ENCODE peak calls at places on chromosomes 11 and 22, in nine cellular contexts. L is tibial nerve, M is SK-N-SH, E is transverse colon, P is stomach, F is ovary, Z is suprapubic skin, B is HepG2, J is sigmoid colon. W is an unnamed sample. For H3K27me3, the result is how much of the 10 kb centered on the place peaks cover.

GRCh38 chr11:22130462-22131053 is 62.3 kb upstream of the ANO5 start:
- DNase-seq in Z (no peak), P (no peak), F (no peak), M (peak), B (no peak), J (no peak), E (no peak), L (no peak), W (no peak)

GRCh38 chr22:44648821-44649566 is 53.0 kb upstream of the PRR5 start:
- DNase-seq in B (no peak), Z (peak), F (peak), M (peak), E (peak), P (no peak), J (peak), L (no peak), W (no peak)

GRCh38 chr11:86070435-86071056 is 1.7 kb upstream of the PICALM start:
- DNase-seq in P (no peak), J (no peak), E (no peak), F (no peak), L (no peak), M (no peak), B (no peak), Z (no peak), W (no peak)

GRCh38 chr11:110818032-110818687 is 105.9 kb upstream of the ARHGAP20 start:
- DNase-seq in B (no peak), L (no peak), J (no peak), P (no peak), F (no peak), M (no peak), Z (no peak), E (no peak), W (peak)

GRCh38 chr22:50695421-50696250 is 23.0 kb downstream of the SHANK3 start:
- DNase-seq in Z (peak), J (peak), P (no peak), E (no peak), L (no peak), B (no peak), F (no peak), M (no peak), W (no peak)

GRCh38 chr11:133895551-133895950 is 50.2 kb upstream of the SPATA19 start:
- DNase-seq in M (peak), E (no peak), F (no peak), Z (peak), J (peak), P (peak), L (no peak), B (no peak), W (no peak)

GRCh38 chr22:29629382-29630179 is 26.1 kb downstream of the NF2 start:
- DNase-seq in M (no peak), Z (no peak), B (no peak), J (no peak), L (no peak), P (no peak), F (no peak), E (no peak), W (no peak)

GRCh38 chr11:72589802-72590761 is 84.1 kb downstream of the PDE2A start:
- DNase-seq in E (peak), L (no peak), F (peak), Z (no peak), J (no peak), P (peak), B (peak), M (peak), W (no peak)

GRCh38 chr11:59135648-59136461 is 6.8 kb upstream of the FAM111A start:
- DNase-seq in P (peak), J (peak), F (peak), Z (peak), M (peak), L (peak), E (peak), B (peak), W (peak)

GRCh38 chr11:23311986-23312940 is 452.0 kb upstream of the CCDC179 start:
- DNase-seq in J (no peak), F (no peak), P (no peak), M (peak), Z (no peak), B (no peak), L (no peak), E (no peak), W (no peak)

GRCh38 chr11:45031912-45032519 is 81.3 kb upstream of the TP53I11 start:
- DNase-seq in Z (peak), F (no peak), E (peak), B (no peak), J (no peak), P (peak), L (no peak), M (no peak), W (no peak)

GRCh38 chr11:73156114-73156513 is 14.0 kb upstream of the FCHSD2 start:
- DNase-seq in P (no peak), M (no peak), J (peak), F (no peak), L (no peak), E (no peak), Z (peak), B (no peak), W (no peak)

GRCh38 chr11:48093795-48094642 is 113.7 kb downstream of the PTPRJ start:
- DNase-seq in J (no peak), B (peak), F (no peak), Z (no peak), M (no peak), L (no peak), E (no peak), P (no peak), W (peak)

GRCh38 chr11:692824-693414 is 2.1 kb downstream of the DEAF1 start:
- DNase-seq in P (no peak), L (no peak), E (no peak), J (no peak), B (no peak), F (no peak), Z (no peak), M (no peak), W (no peak)

GRCh38 chr22:34588893-34589545 is 476.9 kb upstream of the ISX start:
- DNase-seq in Z (no peak), P (no peak), L (no peak), J (no peak), E (no peak), B (no peak), F (no peak), M (no peak), W (peak)

GRCh38 chr11:117226388-117227385 is 5.2 kb downstream of the PCSK7 start:
- DNase-seq in F (no peak), J (peak), E (peak), B (peak), L (no peak), Z (peak), P (peak), M (peak), W (no peak)

GRCh38 chr11:134253189-134253993 is at the start of the genes ACAD8 and THYN1:
- DNase-seq in E (peak), B (peak), J (peak), M (peak), L (peak), P (peak), F (peak), Z (peak), W (peak)

GRCh38 chr11:122954455-122954854 is 27.2 kb downstream of the BSX start:
- DNase-seq in B (no peak), M (no peak), Z (no peak), F (no peak), E (no peak), P (no peak), J (no peak), L (no peak), W (no peak)

GRCh38 chr11:129508163-129508562 is 132.5 kb downstream of the BARX2 start:
- DNase-seq in P (no peak), E (no peak), L (no peak), B (no peak), M (no peak), Z (no peak), J (no peak), F (no peak), W (no peak)

GRCh38 chr22:44668886-44669724 is 32.9 kb upstream of the PRR5 start:
- DNase-seq in F (peak), P (no peak), B (no peak), Z (no peak), J (no peak), M (peak), L (no peak), E (no peak), W (no peak)

GRCh38 chr11:92190535-92191206 is 33.9 kb upstream of the FAT3 start:
- DNase-seq in L (no peak), E (no peak), Z (no peak), J (no peak), B (no peak), P (no peak), M (no peak), F (no peak), W (no peak)

GRCh38 chr22:49555526-49555925 is 272.1 kb downstream of the BRD1 start:
- DNase-seq in J (peak), P (no peak), Z (peak), F (peak), M (no peak), L (peak), B (no peak), E (peak), W (no peak)

GRCh38 chr22:29481265-29482000 is 1.4 kb downstream of the NEFH start:
- DNase-seq in J (no peak), P (no peak), M (no peak), B (no peak), E (no peak), Z (no peak), L (no peak), F (peak), W (no peak)

GRCh38 chr11:10807629-10808552 is 835 bp downstream of the EIF4G2 start:
- DNase-seq in L (peak), E (peak), P (peak), M (peak), B (peak), Z (peak), J (peak), F (peak), W (no peak)

GRCh38 chr11:73411031-73411430 is 34.8 kb downstream of the RELT start:
- DNase-seq in J (no peak), Z (no peak), E (no peak), L (no peak), P (no peak), B (no peak), M (no peak), F (no peak), W (no peak)

GRCh38 chr11:117479372-117479771 is 151.7 kb downstream of the CEP164 start:
- DNase-seq in L (no peak), Z (no peak), E (no peak), P (no peak), F (no peak), M (no peak), J (no peak), B (no peak), W (no peak)

GRCh38 chr11:29518389-29519174 is 498.2 kb downstream of the KCNA4 start:
- DNase-seq in Z (no peak), P (no peak), M (no peak), E (no peak), B (no peak), L (no peak), F (no peak), J (no peak), W (no peak)

GRCh38 chr11:117548876-117549275 is 221.2 kb downstream of the CEP164 start:
- DNase-seq in F (no peak), B (no peak), J (no peak), L (no peak), M (no peak), Z (no peak), P (no peak), E (no peak), W (no peak)

GRCh38 chr11:1057806-1058205 is 16.9 kb upstream of the MUC2 start:
- DNase-seq in J (no peak), Z (no peak), P (no peak), B (no peak), L (peak), E (no peak), F (no peak), M (no peak), W (no peak)

GRCh38 chr22:48534395-48534958 is 1293.2 kb downstream of the BRD1 start:
- DNase-seq in E (no peak), L (no peak), F (no peak), Z (no peak), P (no peak), M (no peak), B (no peak), J (no peak), W (no peak)

GRCh38 chr11:63459586-63459985 is 31.4 kb downstream of the PLAAT5 start:
- DNase-seq in F (no peak), M (no peak), E (no peak), L (no peak), P (no peak), Z (no peak), B (no peak), J (no peak), W (no peak)

GRCh38 chr11:125950178-125950490 is 4.3 kb downstream of the VSIG10L2 start:
- DNase-seq in L (no peak), M (no peak), F (no peak), B (no peak), J (no peak), Z (no peak), P (no peak), E (no peak), W (no peak)

GRCh38 chr22:20218320-20218872 is 49.7 kb downstream of the RTN4R start:
- DNase-seq in F (no peak), Z (no peak), E (no peak), J (no peak), B (no peak), P (no peak), L (no peak), M (no peak), W (no peak)

DNA sequence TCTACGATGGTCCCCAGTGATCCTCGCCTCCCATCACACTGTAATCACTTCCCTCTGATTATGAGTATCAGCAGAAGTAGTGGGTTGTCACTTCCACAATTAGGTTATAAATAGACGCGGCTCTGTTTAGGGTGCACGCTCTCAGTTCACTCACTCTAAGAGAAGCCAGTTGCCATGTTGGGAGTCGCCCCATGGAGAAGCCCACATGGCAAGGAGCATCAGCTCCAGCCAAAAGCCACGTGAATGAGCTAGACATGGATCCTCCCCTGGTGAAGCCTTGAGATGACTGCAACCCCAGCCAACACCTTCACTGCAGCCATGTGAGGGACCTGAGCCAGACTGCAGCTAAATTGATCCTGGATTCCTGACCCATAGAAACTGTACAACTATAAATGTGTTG is 26.4 kb upstream of the MYOD1 start:
- DNase-seq in P (no peak), F (no peak), E (no peak), J (no peak), Z (no peak), B (no peak), M (no peak), L (no peak), W (no peak)
- H3K27me3 ChIP-seq in P (under half), F (under half), E (half or more), J (under half), Z (half or more), B (half or more), M (under half), L (under half), W (under half)

GRCh38 chr11:2533642-2534115 is 88.9 kb downstream of the KCNQ1 start:
- DNase-seq in F (peak), J (peak), P (peak), M (no peak), B (peak), E (peak), Z (peak), L (peak), W (no peak)
- TF ChIP-seq EP300 in F (no peak), J (no peak), P (no peak), M (peak), B (peak), E (no peak), Z (no peak), L (peak), W (no peak)

GRCh38 chr11:131593301-131593700 is 222.9 kb downstream of the NTM start:
- DNase-seq in B (no peak), P (no peak), Z (no peak), L (no peak), E (no peak), J (no peak), F (no peak), M (no peak), W (no peak)
- H3K27me3 ChIP-seq in B (under half), P (under half), Z (under half), L (under half), E (under half), J (under half), F (under half), M (under half), W (under half)

DNA sequence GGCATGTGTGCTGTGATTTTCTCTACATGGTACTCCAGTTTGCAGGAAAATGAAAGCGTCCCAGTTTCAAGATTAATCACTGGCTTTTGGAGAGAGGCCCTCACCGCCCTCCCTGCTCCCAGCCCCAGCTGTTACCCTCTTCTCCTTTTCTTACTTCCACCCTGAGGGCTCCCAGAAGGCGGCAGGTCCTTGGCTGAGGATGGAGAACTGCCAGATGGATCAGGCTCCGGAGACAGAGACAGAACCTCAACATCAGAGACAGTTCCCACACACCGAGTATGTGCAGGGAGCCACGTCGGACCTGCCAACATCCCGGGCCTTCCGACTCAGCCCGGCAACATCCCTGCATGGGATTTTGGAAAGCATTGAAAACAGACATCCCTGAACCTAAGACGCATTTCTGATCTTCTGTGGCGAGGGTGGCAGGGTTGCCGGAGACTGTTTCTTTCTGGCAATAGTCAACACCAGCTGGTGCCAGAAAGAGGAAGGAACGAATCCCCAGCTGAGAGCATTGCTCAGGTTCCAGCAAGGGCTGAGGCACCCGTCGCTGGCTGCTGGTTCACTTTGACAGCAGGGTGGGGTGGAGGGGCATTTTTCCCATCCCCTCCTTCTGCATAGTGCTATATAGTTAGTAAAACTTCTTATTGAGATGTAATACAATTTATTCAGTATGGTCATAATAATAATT is 467.1 kb downstream of the MIAT start:
- DNase-seq in L (no peak), B (no peak), F (peak), J (peak), M (no peak), P (no peak), E (peak), Z (no peak), W (no peak)
- TF ChIP-seq EP300 in L (no peak), B (no peak), F (no peak), J (no peak), M (no peak), P (no peak), E (no peak), Z (no peak), W (no peak)

DNA sequence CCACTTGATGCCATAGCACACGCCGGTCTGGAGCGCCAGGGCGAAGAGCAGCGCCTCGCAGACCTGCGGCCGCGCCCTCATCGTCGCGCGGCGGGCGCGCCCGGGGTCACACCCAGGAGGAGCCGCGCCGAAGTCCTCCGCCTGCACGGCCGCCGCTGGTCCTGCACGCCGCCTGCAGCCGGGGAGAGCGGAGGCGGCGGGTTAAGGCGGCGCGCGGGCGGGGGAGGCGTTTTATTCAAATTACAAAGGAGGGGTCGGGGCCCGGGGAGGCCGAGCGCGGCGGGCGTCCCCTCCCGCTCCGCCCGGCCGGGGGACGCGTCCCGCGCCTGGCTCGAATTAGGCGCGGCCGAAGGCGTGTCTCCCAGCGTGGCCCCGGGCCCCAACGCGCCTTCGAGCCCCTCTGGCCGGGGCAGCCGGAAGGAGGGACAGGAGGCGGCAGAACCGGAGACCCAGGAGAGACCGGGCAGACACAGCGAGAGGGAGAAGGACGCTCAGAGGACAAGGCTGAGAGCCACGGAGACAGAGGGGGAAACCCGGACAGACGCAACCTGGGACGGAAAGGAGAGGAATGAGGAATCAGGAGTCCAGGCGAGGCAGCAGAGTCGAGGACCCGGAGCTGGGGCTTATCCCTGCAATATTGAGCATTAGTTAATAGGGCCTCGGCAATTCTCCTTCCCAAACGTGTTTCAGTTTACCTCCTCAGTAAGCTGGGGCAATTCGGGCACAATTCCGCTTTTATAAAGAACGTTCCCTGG is at the start of gene WNT11:
- DNase-seq in B (no peak), P (peak), J (no peak), Z (no peak), M (peak), E (peak), L (no peak), F (peak), W (no peak)
- H3K27me3 ChIP-seq in B (under half), P (half or more), J (half or more), Z (half or more), M (under half), E (half or more), L (half or more), F (under half), W (under half)

GRCh38 chr11:35014352-35014751 is 97.9 kb downstream of the PDHX start:
- DNase-seq in Z (no peak), M (no peak), E (no peak), J (no peak), B (no peak), L (no peak), P (no peak), F (no peak), W (no peak)

GRCh38 chr11:35015621-35016387 is 99.4 kb downstream of the PDHX start:
- DNase-seq in L (no peak), P (no peak), J (no peak), Z (no peak), B (no peak), E (no peak), F (no peak), M (no peak), W (no peak)

GRCh38 chr11:35021589-35021988 is 105.2 kb downstream of the PDHX start:
- DNase-seq in E (no peak), M (no peak), P (no peak), J (no peak), B (no peak), L (no peak), F (no peak), Z (no peak), W (no peak)

GRCh38 chr11:35016939-35017338 is 100.5 kb downstream of the PDHX start:
- DNase-seq in L (no peak), E (no peak), J (no peak), F (no peak), Z (no peak), B (no peak), M (no peak), P (no peak), W (no peak)

GRCh38 chr11:35017528-35018342 is 101.3 kb downstream of the PDHX start:
- DNase-seq in M (no peak), B (peak), Z (no peak), E (no peak), J (no peak), L (no peak), F (no peak), P (no peak), W (no peak)
- TF ChIP-seq EP300 in M (no peak), B (no peak), Z (no peak), E (no peak), J (no peak), L (no peak), F (no peak), P (no peak), W (no peak)

GRCh38 chr22:32265882-32266767 is 11.0 kb upstream of the SLC5A4 start:
- DNase-seq in J (peak), L (peak), E (peak), Z (no peak), M (peak), F (peak), B (peak), P (peak), W (no peak)

GRCh38 chr22:32267011-32267410 is 11.9 kb upstream of the SLC5A4 start:
- DNase-seq in F (no peak), P (no peak), E (no peak), L (no peak), J (no peak), M (no peak), B (no peak), Z (no peak), W (no peak)

GRCh38 chr22:32255726-32256125 is 579 bp upstream of the SLC5A4 start:
- DNase-seq in P (no peak), B (no peak), L (no peak), F (no peak), J (no peak), M (no peak), Z (no peak), E (no peak), W (no peak)

GRCh38 chr22:32258791-32259190 is 3.6 kb upstream of the SLC5A4 start:
- DNase-seq in E (no peak), Z (no peak), L (no peak), F (no peak), J (no peak), B (no peak), M (no peak), P (no peak), W (no peak)

GRCh38 chr22:32261306-32261705 is 6.2 kb upstream of the SLC5A4 start:
- DNase-seq in J (no peak), P (no peak), M (no peak), Z (no peak), L (no peak), B (no peak), E (no peak), F (no peak), W (no peak)
- H3K27me3 ChIP-seq in J (under half), P (under half), M (under half), Z (under half), L (under half), B (under half), E (under half), F (under half), W (under half)

W was measured in esophagus muscularis mucosa.